ENCODE peak calls at places on chromosomes 3 and 15, in six cellular contexts. One of them, this sample, is unnamed.

GRCh38 chr3:25557641-25558040 is 107.1 kb downstream of the TOP2B start:
- DNase-seq in occipital lobe: no peak
- DNase-seq in fibroblast of mammary gland: no peak
- DNase-seq in fibroblast of villous mesenchyme: no peak
- DNase-seq in mesendoderm: no peak
- DNase-seq in left ventricle myocardium superior: no peak
- DNase-seq in this sample: no peak

GRCh38 chr15:67025719-67026118 is 39.7 kb upstream of the SMAD3 start:
- DNase-seq in left ventricle myocardium superior: peak
- DNase-seq in fibroblast of mammary gland: peak
- DNase-seq in fibroblast of villous mesenchyme: peak
- DNase-seq in mesendoderm: no peak
- DNase-seq in occipital lobe: no peak
- DNase-seq in this sample: no peak

GRCh38 chr3:40681658-40682055 is 156.9 kb downstream of the ZNF621 start:
- DNase-seq in fibroblast of villous mesenchyme: no peak
- DNase-seq in occipital lobe: no peak
- DNase-seq in mesendoderm: peak
- DNase-seq in left ventricle myocardium superior: no peak
- DNase-seq in fibroblast of mammary gland: peak
- DNase-seq in this sample: no peak

GRCh38 chr15:31977812-31978662 is 52.3 kb upstream of the CHRNA7 start:
- DNase-seq in occipital lobe: peak
- DNase-seq in left ventricle myocardium superior: peak
- DNase-seq in mesendoderm: peak
- DNase-seq in fibroblast of villous mesenchyme: no peak
- DNase-seq in fibroblast of mammary gland: peak
- DNase-seq in this sample: peak

GRCh38 chr3:149967067-149967685 is 3.5 kb downstream of the PFN2 start:
- DNase-seq in fibroblast of villous mesenchyme: peak
- DNase-seq in occipital lobe: no peak
- DNase-seq in left ventricle myocardium superior: no peak
- DNase-seq in fibroblast of mammary gland: peak
- DNase-seq in mesendoderm: peak
- DNase-seq in this sample: peak

GRCh38 chr3:67381667-67382272 is 272.6 kb downstream of the SUCLG2 start:
- DNase-seq in left ventricle myocardium superior: no peak
- DNase-seq in mesendoderm: no peak
- DNase-seq in fibroblast of mammary gland: peak
- DNase-seq in fibroblast of villous mesenchyme: peak
- DNase-seq in occipital lobe: no peak
- DNase-seq in this sample: peak

GRCh38 chr3:129829640-129830039 is 63.9 kb downstream of the TMCC1 start:
- DNase-seq in fibroblast of mammary gland: peak
- DNase-seq in occipital lobe: peak
- DNase-seq in left ventricle myocardium superior: no peak
- DNase-seq in mesendoderm: peak
- DNase-seq in fibroblast of villous mesenchyme: peak
- DNase-seq in this sample: peak

GRCh38 chr3:108124337-108125150 is 33.7 kb upstream of the CD47 start:
- DNase-seq in fibroblast of villous mesenchyme: no peak
- DNase-seq in left ventricle myocardium superior: no peak
- DNase-seq in fibroblast of mammary gland: no peak
- DNase-seq in occipital lobe: no peak
- DNase-seq in mesendoderm: peak
- DNase-seq in this sample: peak

GRCh38 chr3:187130346-187131066 is 8.8 kb downstream of the RPL39L start:
- DNase-seq in fibroblast of villous mesenchyme: peak
- DNase-seq in left ventricle myocardium superior: no peak
- DNase-seq in fibroblast of mammary gland: peak
- DNase-seq in mesendoderm: no peak
- DNase-seq in occipital lobe: no peak
- DNase-seq in this sample: peak

GRCh38 chr15:74983725-74984231 is 11.6 kb upstream of the SCAMP5 start:
- DNase-seq in occipital lobe: no peak
- DNase-seq in mesendoderm: no peak
- DNase-seq in fibroblast of mammary gland: peak
- DNase-seq in fibroblast of villous mesenchyme: no peak
- DNase-seq in left ventricle myocardium superior: no peak
- DNase-seq in this sample: no peak

GRCh38 chr15:28948036-28948435 is 62.3 kb downstream of the APBA2 start:
- DNase-seq in fibroblast of mammary gland: no peak
- DNase-seq in mesendoderm: no peak
- DNase-seq in left ventricle myocardium superior: no peak
- DNase-seq in occipital lobe: no peak
- DNase-seq in fibroblast of villous mesenchyme: no peak
- DNase-seq in this sample: no peak

GRCh38 chr15:87387681-87388240 is 868.8 kb downstream of the NTRK3 start:
- DNase-seq in occipital lobe: no peak
- DNase-seq in left ventricle myocardium superior: no peak
- DNase-seq in mesendoderm: peak
- DNase-seq in fibroblast of villous mesenchyme: no peak
- DNase-seq in fibroblast of mammary gland: no peak
- DNase-seq in this sample: no peak

GRCh38 chr3:107208100-107208499 is 169.1 kb upstream of the CCDC54 start:
- DNase-seq in occipital lobe: peak
- DNase-seq in fibroblast of mammary gland: peak
- DNase-seq in fibroblast of villous mesenchyme: peak
- DNase-seq in left ventricle myocardium superior: no peak
- DNase-seq in mesendoderm: no peak
- DNase-seq in this sample: no peak

GRCh38 chr15:84658080-84658787 is at the start of gene NMB:
- DNase-seq in fibroblast of mammary gland: peak
- DNase-seq in fibroblast of villous mesenchyme: peak
- DNase-seq in left ventricle myocardium superior: peak
- DNase-seq in mesendoderm: peak
- DNase-seq in occipital lobe: peak
- DNase-seq in this sample: peak

GRCh38 chr15:38354321-38354929 is 99.5 kb upstream of the FAM98B start:
- DNase-seq in mesendoderm: peak
- DNase-seq in fibroblast of villous mesenchyme: peak
- DNase-seq in left ventricle myocardium superior: peak
- DNase-seq in occipital lobe: peak
- DNase-seq in fibroblast of mammary gland: peak
- DNase-seq in this sample: peak

GRCh38 chr15:70597056-70597603 is 166.2 kb downstream of the UACA start:
- DNase-seq in fibroblast of villous mesenchyme: no peak
- DNase-seq in left ventricle myocardium superior: no peak
- DNase-seq in fibroblast of mammary gland: no peak
- DNase-seq in mesendoderm: no peak
- DNase-seq in occipital lobe: no peak
- DNase-seq in this sample: no peak

This sample was measured in OCI-LY7.